ENCODE peak calls at places on chromosomes 2 and 18, in four cellular contexts. F is esophagus mucosa, S is lung, Z is gastrocnemius medialis. Y is an unnamed sample.

GRCh38 chr2:151786493-151786892 is 41.7 kb downstream of the ARL5A start:
- ATAC-seq in F (no peak), Z (peak; percentile 85), S (no peak), Y (no peak)

GRCh38 chr2:63344575-63345284 is 243.5 kb downstream of the WDPCP start:
- ATAC-seq in F (no peak), Z (peak; percentile 76), S (no peak), Y (no peak)

GRCh38 chr2:222730346-222731065 is 59.0 kb downstream of the MOGAT1 start:
- ATAC-seq in S (peak; percentile 72), F (no peak), Z (no peak), Y (no peak)

GRCh38 chr18:48571619-48572384 is 33.0 kb downstream of the CTIF start:
- ATAC-seq in Z (no peak), S (no peak), F (no peak), Y (no peak)

GRCh38 chr2:151878655-151879563 is 50.7 kb upstream of the ARL5A start:
- ATAC-seq in S (peak; percentile 54), F (peak; percentile 44), Z (no peak), Y (peak; percentile 48)

GRCh38 chr2:144500567-144500966 is 19.4 kb downstream of the ZEB2 start:
- ATAC-seq in Z (no peak), S (no peak), F (no peak), Y (no peak)

GRCh38 chr2:46798998-46799698 is 116.5 kb downstream of the MCFD2 start:
- ATAC-seq in Z (no peak), S (no peak), F (no peak), Y (no peak)

GRCh38 chr2:209334188-209335017 is 89.4 kb upstream of the MAP2 start:
- ATAC-seq in S (peak; percentile 75), Z (no peak), F (peak; percentile 73), Y (peak; percentile 60)

GRCh38 chr2:223771480-223771879 is 65.9 kb downstream of the AP1S3 start:
- ATAC-seq in S (no peak), Z (no peak), F (no peak), Y (no peak)

GRCh38 chr2:195318440-195319111 is 338.4 kb upstream of the SLC39A10 start:
- ATAC-seq in F (no peak), Z (peak; percentile 41), S (no peak), Y (no peak)

GRCh38 chr2:217940261-217941220 is 62.3 kb downstream of the TNS1 start:
- ATAC-seq in S (no peak), F (no peak), Z (no peak), Y (no peak)

GRCh38 chr18:58216071-58216471 is 172.0 kb downstream of the NEDD4L start:
- ATAC-seq in S (peak; percentile 69), Z (no peak), F (peak; percentile 53), Y (no peak)

GRCh38 chr2:219252570-219252899 is 508 bp upstream of the TUBA4B start:
- ATAC-seq in S (no peak), F (no peak), Z (peak; percentile 1), Y (no peak)

GRCh38 chr18:35247412-35248249 is 6.8 kb downstream of the ZNF397 start:
- ATAC-seq in S (no peak), Z (peak; percentile 41), F (no peak), Y (no peak)

GRCh38 chr2:28663359-28663758 is 88.3 kb upstream of the PPP1CB start:
- ATAC-seq in Z (no peak), S (no peak), F (peak; percentile 13), Y (peak; percentile 12)

GRCh38 chr2:36528761-36529392 is 69.1 kb downstream of the FEZ2 start:
- ATAC-seq in F (no peak), S (no peak), Z (no peak), Y (no peak)

GRCh38 chr2:162072181-162072702 is 1.8 kb downstream of the DPP4 start:
- ATAC-seq in F (no peak), Z (no peak), S (peak; percentile 27), Y (no peak)

GRCh38 chr2:207071820-207072219 is 93.9 kb downstream of the KLF7 start:
- ATAC-seq in F (no peak), S (no peak), Z (no peak), Y (no peak)

GRCh38 chr18:54712758-54713157 is 115.5 kb upstream of the RAB27B start:
- ATAC-seq in Z (no peak), F (peak; percentile 49), S (no peak), Y (no peak)

GRCh38 chr2:220756653-220757052 is 815.5 kb downstream of the EPHA4 start:
- ATAC-seq in F (no peak), S (no peak), Z (no peak), Y (no peak)

GRCh38 chr2:217934321-217935131 is 68.3 kb downstream of the TNS1 start:
- ATAC-seq in F (peak; percentile 53), S (peak; percentile 42), Z (peak; percentile 88), Y (peak; percentile 46)

GRCh38 chr2:26444236-26444635 is 33.7 kb downstream of the OTOF start:
- ATAC-seq in Z (peak; percentile 87), S (no peak), F (no peak), Y (no peak)

GRCh38 chr2:43379494-43379893 is 153.1 kb upstream of the ZFP36L2 start:
- ATAC-seq in S (no peak), F (no peak), Z (no peak), Y (no peak)